ENCODE peak calls at places on chromosomes 2 and 18, in seven cellular contexts. S is A549, F is uterus, G is psoas muscle, X is foreskin keratinocyte, J is H1, D is prostate gland. R is an unnamed sample.
A peak's percentile ranks its signal among the peaks of the same experiment; 100 is the strongest.

GRCh38 chr2:16623046-16623445 is 42.6 kb downstream of the CYRIA start:
- DNase-seq in S (no peak), F (no peak), G (no peak), X (peak; percentile 79), J (no peak), D (no peak), R (no peak)

GRCh38 chr2:99337931-99338580 is 867 bp downstream of the EIF5B start:
- DNase-seq in S (peak; percentile 8), F (no peak), G (no peak), X (peak; percentile 33), J (no peak), D (no peak), R (no peak)

GRCh38 chr2:67560818-67561221 is 163.7 kb downstream of the ETAA1 start:
- DNase-seq in S (no peak), F (no peak), G (no peak), X (no peak), J (no peak), D (no peak), R (no peak)

GRCh38 chr2:136327162-136327852 is 209.4 kb upstream of the CXCR4 start:
- DNase-seq in S (no peak), F (no peak), G (no peak), X (no peak), J (no peak), D (no peak), R (no peak)

GRCh38 chr2:240564571-240565266 is 3.6 kb upstream of the RNPEPL1 start:
- DNase-seq in S (no peak), F (peak; percentile 9), G (no peak), X (no peak), J (no peak), D (no peak), R (no peak)

GRCh38 chr2:179272406-179273192 is 8.0 kb upstream of the SESTD1 start:
- DNase-seq in S (no peak), F (no peak), G (no peak), X (no peak), J (no peak), D (no peak), R (no peak)

GRCh38 chr2:234241656-234242445 is 191.3 kb downstream of the SPP2 start:
- DNase-seq in S (peak; percentile 48), F (no peak), G (no peak), X (peak; percentile 97), J (no peak), D (no peak), R (no peak)

GRCh38 chr2:105853354-105854088 is 108.8 kb downstream of the NCK2 start:
- DNase-seq in S (no peak), F (no peak), G (no peak), X (peak; percentile 69), J (no peak), D (peak; percentile 41), R (no peak)

GRCh38 chr2:65129276-65129612 is 662 bp downstream of the RAB1A start:
- DNase-seq in S (no peak), F (no peak), G (no peak), X (no peak), J (no peak), D (no peak), R (no peak)

GRCh38 chr2:70094978-70095832 is 7.9 kb downstream of the PCBP1 start:
- DNase-seq in S (no peak), F (peak; percentile 81), G (no peak), X (peak; percentile 69), J (no peak), D (peak; percentile 81), R (peak; percentile 32)

GRCh38 chr18:72940509-72940908 is 72.7 kb upstream of the NETO1 start:
- DNase-seq in S (no peak), F (no peak), G (no peak), X (no peak), J (no peak), D (no peak), R (no peak)

GRCh38 chr18:56238576-56238975 is 399.8 kb downstream of the TXNL1 start:
- DNase-seq in S (no peak), F (no peak), G (no peak), X (no peak), J (no peak), D (no peak), R (no peak)

GRCh38 chr2:177148477-177149154 is 64.0 kb upstream of the HNRNPA3 start:
- DNase-seq in S (peak; percentile 61), F (peak; percentile 83), G (peak; percentile 67), X (peak; percentile 57), J (peak; percentile 59), D (peak; percentile 73), R (peak; percentile 65)

GRCh38 chr2:130376433-130377293 is 20.8 kb downstream of the PTPN18 start:
- DNase-seq in S (no peak), F (no peak), G (no peak), X (no peak), J (no peak), D (no peak), R (no peak)

DNA sequence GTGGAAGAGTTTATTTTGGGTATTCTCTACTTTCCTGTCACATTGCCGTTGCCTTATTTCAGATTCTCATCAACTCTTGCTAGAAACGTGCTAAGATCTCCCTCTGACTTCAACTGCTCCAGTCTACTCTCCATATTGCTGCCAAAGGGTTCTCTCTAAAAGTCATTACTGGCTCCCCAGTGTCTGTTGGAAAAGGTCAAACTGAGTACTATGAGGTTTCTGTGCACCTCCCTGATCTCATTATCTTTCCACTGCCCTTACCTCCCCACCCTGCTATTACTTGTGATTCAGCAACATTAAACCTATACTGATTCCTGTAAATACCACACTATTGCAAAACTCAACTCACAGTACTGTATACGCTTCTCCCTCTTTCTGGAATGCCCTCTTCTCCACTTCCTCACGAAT is 1.9 kb upstream of the KRCC1 start:
- DNase-seq in S (no peak), F (no peak), G (no peak), X (no peak), J (no peak), D (no peak), R (no peak)
- H3K4me1 ChIP-seq in S (peaks cover 24% of the 10 kb centered on the region), F (peaks cover 5% of the 10 kb centered on the region), G (peaks cover 23% of the 10 kb centered on the region), X (peaks cover 10% of the 10 kb centered on the region), J (peaks cover 3% of the 10 kb centered on the region), D (no peaks in the 10 kb centered on the region), R (peaks cover 36% of the 10 kb centered on the region)

DNA sequence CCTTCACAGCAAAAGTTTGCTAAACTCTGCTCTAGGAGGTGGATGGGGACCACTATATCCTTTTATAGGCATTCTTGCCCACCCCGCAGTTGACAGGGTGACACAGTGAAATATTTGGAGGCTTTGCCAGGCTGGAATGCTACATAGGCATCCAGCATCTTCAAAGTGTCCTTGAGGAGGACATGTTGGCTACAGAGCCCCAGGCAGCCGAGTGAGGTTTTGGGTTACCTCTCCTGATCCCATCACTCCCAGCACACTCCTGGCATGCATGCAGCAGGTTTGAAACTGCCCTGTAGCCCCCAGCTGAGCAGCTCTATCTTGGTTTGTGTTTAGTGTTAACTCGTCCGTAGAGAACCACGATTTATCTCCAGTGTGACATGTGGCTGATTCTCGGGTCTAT is 7.3 kb downstream of the FOSL2 start:
- DNase-seq in S (no peak), F (no peak), G (no peak), X (no peak), J (no peak), D (no peak), R (no peak)
- H3K4me1 ChIP-seq in S (peaks cover 80% of the 10 kb centered on the region), F (peaks cover 57% of the 10 kb centered on the region), G (peaks cover 67% of the 10 kb centered on the region), X (peaks cover 10% of the 10 kb centered on the region), J (no peaks in the 10 kb centered on the region), D (peaks cover 14% of the 10 kb centered on the region), R (peaks cover 98% of the 10 kb centered on the region)

DNA sequence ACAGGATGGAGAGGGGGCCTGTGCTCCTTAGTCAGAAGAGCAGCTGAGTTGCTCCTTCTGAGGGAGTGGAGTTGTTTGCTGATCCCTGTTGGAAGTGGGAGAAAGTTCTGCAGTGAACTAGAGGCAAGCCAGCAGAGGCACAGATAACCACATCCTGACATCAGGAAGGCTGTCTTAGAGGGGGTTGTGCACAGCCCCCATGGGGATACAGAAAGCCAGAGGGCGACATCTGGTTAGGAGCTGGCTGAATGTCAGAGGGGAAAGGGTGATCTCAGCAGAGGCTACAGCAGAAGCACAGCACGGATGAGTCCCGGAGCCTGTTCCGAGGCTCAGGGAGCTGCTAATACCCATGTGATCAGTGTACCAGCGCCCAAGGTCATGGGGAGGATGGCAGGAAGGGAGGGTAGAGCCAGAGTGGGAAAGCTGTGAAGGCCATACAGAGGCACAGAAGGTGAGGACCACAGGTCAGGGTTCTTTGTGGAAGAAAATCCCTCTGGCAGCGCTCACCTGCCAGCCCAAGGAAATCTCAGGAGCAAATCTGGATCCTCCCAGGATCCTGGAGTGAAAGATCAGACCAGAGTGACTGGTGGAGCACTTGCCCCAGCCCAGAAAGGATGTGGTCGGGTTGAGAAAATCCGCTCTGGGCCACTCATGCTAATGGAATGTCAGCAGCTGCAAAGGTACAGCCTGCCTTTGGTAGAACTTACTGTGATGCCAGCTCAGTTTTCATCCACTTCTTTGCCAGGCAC is 111.8 kb downstream of the STPG4 start:
- DNase-seq in S (peak; percentile 96), F (peak; percentile 63), G (peak; percentile 78), X (peak; percentile 95), J (no peak), D (no peak), R (peak; percentile 61)
- H3K4me1 ChIP-seq in S (peaks cover 54% of the 10 kb centered on the region), F (peaks cover 16% of the 10 kb centered on the region), G (peaks cover 66% of the 10 kb centered on the region), X (peaks cover 12% of the 10 kb centered on the region), J (no peaks in the 10 kb centered on the region), D (peaks cover 6% of the 10 kb centered on the region), R (peaks cover 64% of the 10 kb centered on the region)

GRCh38 chr2:215880970-215881369 is 132.4 kb downstream of the MREG start:
- DNase-seq in S (no peak), F (no peak), G (no peak), X (no peak), J (no peak), D (no peak), R (no peak)
- H3K4me1 ChIP-seq in S (peaks cover 16% of the 10 kb centered on the region), F (no peaks in the 10 kb centered on the region), G (no peaks in the 10 kb centered on the region), X (peaks cover 8% of the 10 kb centered on the region), J (no peaks in the 10 kb centered on the region), D (no peaks in the 10 kb centered on the region), R (peaks cover 8% of the 10 kb centered on the region)

R was measured in left ventricle myocardium inferior.